ENCODE peak calls at places on chromosomes 13 and 19, in six cellular contexts. D, T, N, E, U and P are unnamed samples.

GRCh38 chr19:17755977-17756670 is 4.8 kb downstream of the FCHO1 start:
- DNase-seq in D (peak; percentile 34), N (no peak), E (peak; percentile 94), U (no peak), T (peak; percentile 78), P (no peak)

GRCh38 chr19:40237791-40238190 is 11.3 kb upstream of the CCNP start:
- DNase-seq in U (no peak), E (no peak), T (no peak), N (no peak), D (no peak), P (no peak)

GRCh38 chr19:29663861-29664752 is 1.2 kb upstream of the PLEKHF1 start:
- DNase-seq in N (no peak), U (no peak), T (no peak), D (no peak), E (no peak), P (no peak)

GRCh38 chr13:87680298-87680697 is 9.1 kb downstream of the SLITRK5 start:
- DNase-seq in T (no peak), D (no peak), E (no peak), U (no peak), N (peak; percentile 69), P (no peak)

GRCh38 chr13:20981370-20982095 is 79.0 kb upstream of the XPO4 start:
- DNase-seq in D (no peak), T (no peak), N (no peak), U (no peak), E (no peak), P (no peak)

GRCh38 chr19:18604820-18605159 is 1.8 kb downstream of the CRLF1 start:
- DNase-seq in E (no peak), T (no peak), N (no peak), U (no peak), D (no peak), P (no peak)

GRCh38 chr13:63463782-63464610 is 2048.3 kb upstream of the PCDH20 start:
- DNase-seq in E (no peak), U (no peak), T (no peak), N (no peak), D (no peak), P (no peak)

GRCh38 chr13:93226623-93227279 is at the start of gene GPC6:
- DNase-seq in N (peak; percentile 84), T (no peak), E (no peak), D (no peak), U (peak; percentile 52), P (no peak)

GRCh38 chr19:55220525-55220924 is 8.0 kb downstream of the TMEM86B start:
- DNase-seq in N (no peak), T (no peak), D (no peak), U (no peak), E (no peak), P (no peak)

GRCh38 chr19:18131841-18132596 is 20.9 kb upstream of the PIK3R2 start:
- DNase-seq in U (no peak), E (no peak), T (no peak), D (no peak), N (no peak), P (no peak)

GRCh38 chr19:41221514-41222205 is 2.6 kb downstream of the AXL start:
- DNase-seq in N (no peak), U (no peak), T (no peak), E (no peak), D (no peak), P (no peak)

GRCh38 chr13:113982296-113982661 is 8.4 kb upstream of the C13orf46 start:
- DNase-seq in D (peak; percentile 17), T (no peak), E (no peak), U (peak; percentile 27), N (no peak), P (no peak)